ENCODE peak calls at places on chromosome 17, in four cellular contexts. One of them, this sample, is unnamed.

GRCh38 chr17:6507535-6507934 is 48.8 kb downstream of the PITPNM3 start:
- DNase-seq in stimulated activated CD8-positive, alpha-beta memory T cell treated with anti-CD3 and anti-CD28 coated beads, Interleukin-2, amount 100 ng/mL, for 48 hours: no peak
- DNase-seq in activated T-helper 9 cell treated with anti-CD3 and anti-CD28 coated beads, Interleukin-2, amount 50 U/mL, for 16 hours: no peak
- DNase-seq in endothelial cell: no peak
- DNase-seq in this sample: peak; percentile 69

GRCh38 chr17:77451271-77451893 is 310.6 kb downstream of the SEC14L1 start:
- DNase-seq in stimulated activated CD8-positive, alpha-beta memory T cell treated with anti-CD3 and anti-CD28 coated beads, Interleukin-2, amount 100 ng/mL, for 48 hours: peak; percentile 68
- DNase-seq in activated T-helper 9 cell treated with anti-CD3 and anti-CD28 coated beads, Interleukin-2, amount 50 U/mL, for 16 hours: peak; percentile 61
- DNase-seq in endothelial cell: peak; percentile 81
- DNase-seq in this sample: no peak

GRCh38 chr17:31838641-31839225 is 20.3 kb downstream of the COPRS start:
- DNase-seq in stimulated activated CD8-positive, alpha-beta memory T cell treated with anti-CD3 and anti-CD28 coated beads, Interleukin-2, amount 100 ng/mL, for 48 hours: no peak
- DNase-seq in activated T-helper 9 cell treated with anti-CD3 and anti-CD28 coated beads, Interleukin-2, amount 50 U/mL, for 16 hours: no peak
- DNase-seq in endothelial cell: no peak
- DNase-seq in this sample: no peak

GRCh38 chr17:73343168-73343634 is 31.4 kb upstream of the CDC42EP4 start:
- DNase-seq in stimulated activated CD8-positive, alpha-beta memory T cell treated with anti-CD3 and anti-CD28 coated beads, Interleukin-2, amount 100 ng/mL, for 48 hours: no peak
- DNase-seq in activated T-helper 9 cell treated with anti-CD3 and anti-CD28 coated beads, Interleukin-2, amount 50 U/mL, for 16 hours: no peak
- DNase-seq in endothelial cell: no peak
- DNase-seq in this sample: no peak

GRCh38 chr17:79035686-79036085 is 11.7 kb downstream of the C1QTNF1 start:
- DNase-seq in stimulated activated CD8-positive, alpha-beta memory T cell treated with anti-CD3 and anti-CD28 coated beads, Interleukin-2, amount 100 ng/mL, for 48 hours: no peak
- DNase-seq in activated T-helper 9 cell treated with anti-CD3 and anti-CD28 coated beads, Interleukin-2, amount 50 U/mL, for 16 hours: no peak
- DNase-seq in endothelial cell: no peak
- DNase-seq in this sample: no peak

GRCh38 chr17:38748329-38749221 is at the start of gene PCGF2:
- DNase-seq in stimulated activated CD8-positive, alpha-beta memory T cell treated with anti-CD3 and anti-CD28 coated beads, Interleukin-2, amount 100 ng/mL, for 48 hours: no peak
- DNase-seq in activated T-helper 9 cell treated with anti-CD3 and anti-CD28 coated beads, Interleukin-2, amount 50 U/mL, for 16 hours: no peak
- DNase-seq in endothelial cell: peak; percentile 86
- DNase-seq in this sample: no peak

GRCh38 chr17:58320163-58320558 is 8.4 kb downstream of the TSPOAP1 start:
- DNase-seq in stimulated activated CD8-positive, alpha-beta memory T cell treated with anti-CD3 and anti-CD28 coated beads, Interleukin-2, amount 100 ng/mL, for 48 hours: no peak
- DNase-seq in activated T-helper 9 cell treated with anti-CD3 and anti-CD28 coated beads, Interleukin-2, amount 50 U/mL, for 16 hours: no peak
- DNase-seq in endothelial cell: no peak
- DNase-seq in this sample: no peak

GRCh38 chr17:28963841-28964240 is 12.5 kb upstream of the PHF12 start:
- DNase-seq in stimulated activated CD8-positive, alpha-beta memory T cell treated with anti-CD3 and anti-CD28 coated beads, Interleukin-2, amount 100 ng/mL, for 48 hours: no peak
- DNase-seq in activated T-helper 9 cell treated with anti-CD3 and anti-CD28 coated beads, Interleukin-2, amount 50 U/mL, for 16 hours: no peak
- DNase-seq in endothelial cell: no peak
- DNase-seq in this sample: no peak

GRCh38 chr17:80754846-80755245 is 210.2 kb downstream of the RPTOR start:
- DNase-seq in stimulated activated CD8-positive, alpha-beta memory T cell treated with anti-CD3 and anti-CD28 coated beads, Interleukin-2, amount 100 ng/mL, for 48 hours: no peak
- DNase-seq in activated T-helper 9 cell treated with anti-CD3 and anti-CD28 coated beads, Interleukin-2, amount 50 U/mL, for 16 hours: no peak
- DNase-seq in endothelial cell: no peak
- DNase-seq in this sample: no peak

GRCh38 chr17:16973760-16974540 is 2.0 kb upstream of the TNFRSF13B start:
- DNase-seq in stimulated activated CD8-positive, alpha-beta memory T cell treated with anti-CD3 and anti-CD28 coated beads, Interleukin-2, amount 100 ng/mL, for 48 hours: no peak
- DNase-seq in activated T-helper 9 cell treated with anti-CD3 and anti-CD28 coated beads, Interleukin-2, amount 50 U/mL, for 16 hours: no peak
- DNase-seq in endothelial cell: no peak
- DNase-seq in this sample: no peak

GRCh38 chr17:564526-564925 is 150.1 kb downstream of the VPS53 start:
- DNase-seq in stimulated activated CD8-positive, alpha-beta memory T cell treated with anti-CD3 and anti-CD28 coated beads, Interleukin-2, amount 100 ng/mL, for 48 hours: no peak
- DNase-seq in activated T-helper 9 cell treated with anti-CD3 and anti-CD28 coated beads, Interleukin-2, amount 50 U/mL, for 16 hours: no peak
- DNase-seq in endothelial cell: no peak
- DNase-seq in this sample: no peak

GRCh38 chr17:56478836-56479447 is 114.6 kb upstream of the NOG start:
- DNase-seq in stimulated activated CD8-positive, alpha-beta memory T cell treated with anti-CD3 and anti-CD28 coated beads, Interleukin-2, amount 100 ng/mL, for 48 hours: no peak
- DNase-seq in activated T-helper 9 cell treated with anti-CD3 and anti-CD28 coated beads, Interleukin-2, amount 50 U/mL, for 16 hours: no peak
- DNase-seq in endothelial cell: peak; percentile 32
- DNase-seq in this sample: no peak

GRCh38 chr17:9409026-9409425 is 166.6 kb downstream of the STX8 start:
- DNase-seq in stimulated activated CD8-positive, alpha-beta memory T cell treated with anti-CD3 and anti-CD28 coated beads, Interleukin-2, amount 100 ng/mL, for 48 hours: no peak
- DNase-seq in activated T-helper 9 cell treated with anti-CD3 and anti-CD28 coated beads, Interleukin-2, amount 50 U/mL, for 16 hours: no peak
- DNase-seq in endothelial cell: no peak
- DNase-seq in this sample: peak; percentile 26

GRCh38 chr17:35537569-35538209 is at the start of gene SLFN12L:
- DNase-seq in stimulated activated CD8-positive, alpha-beta memory T cell treated with anti-CD3 and anti-CD28 coated beads, Interleukin-2, amount 100 ng/mL, for 48 hours: no peak
- DNase-seq in activated T-helper 9 cell treated with anti-CD3 and anti-CD28 coated beads, Interleukin-2, amount 50 U/mL, for 16 hours: no peak
- DNase-seq in endothelial cell: no peak
- DNase-seq in this sample: no peak

GRCh38 chr17:76968707-76969597 is 100.7 kb downstream of the MGAT5B start:
- DNase-seq in stimulated activated CD8-positive, alpha-beta memory T cell treated with anti-CD3 and anti-CD28 coated beads, Interleukin-2, amount 100 ng/mL, for 48 hours: peak; percentile 23
- DNase-seq in activated T-helper 9 cell treated with anti-CD3 and anti-CD28 coated beads, Interleukin-2, amount 50 U/mL, for 16 hours: peak; percentile 39
- DNase-seq in endothelial cell: peak; percentile 40
- DNase-seq in this sample: no peak

GRCh38 chr17:1752425-1752941 is 9.4 kb upstream of the SERPINF1 start:
- DNase-seq in stimulated activated CD8-positive, alpha-beta memory T cell treated with anti-CD3 and anti-CD28 coated beads, Interleukin-2, amount 100 ng/mL, for 48 hours: no peak
- DNase-seq in activated T-helper 9 cell treated with anti-CD3 and anti-CD28 coated beads, Interleukin-2, amount 50 U/mL, for 16 hours: no peak
- DNase-seq in endothelial cell: no peak
- DNase-seq in this sample: no peak

GRCh38 chr17:288802-289356 is 63.7 kb downstream of the RPH3AL start:
- DNase-seq in stimulated activated CD8-positive, alpha-beta memory T cell treated with anti-CD3 and anti-CD28 coated beads, Interleukin-2, amount 100 ng/mL, for 48 hours: no peak
- DNase-seq in activated T-helper 9 cell treated with anti-CD3 and anti-CD28 coated beads, Interleukin-2, amount 50 U/mL, for 16 hours: no peak
- DNase-seq in endothelial cell: no peak
- DNase-seq in this sample: no peak

GRCh38 chr17:7084058-7084457 is 4.0 kb upstream of the CLEC10A start:
- DNase-seq in stimulated activated CD8-positive, alpha-beta memory T cell treated with anti-CD3 and anti-CD28 coated beads, Interleukin-2, amount 100 ng/mL, for 48 hours: no peak
- DNase-seq in activated T-helper 9 cell treated with anti-CD3 and anti-CD28 coated beads, Interleukin-2, amount 50 U/mL, for 16 hours: no peak
- DNase-seq in endothelial cell: no peak
- DNase-seq in this sample: no peak

GRCh38 chr17:51260237-51260959 is at the start of gene UTP18:
- DNase-seq in stimulated activated CD8-positive, alpha-beta memory T cell treated with anti-CD3 and anti-CD28 coated beads, Interleukin-2, amount 100 ng/mL, for 48 hours: peak; percentile 96
- DNase-seq in activated T-helper 9 cell treated with anti-CD3 and anti-CD28 coated beads, Interleukin-2, amount 50 U/mL, for 16 hours: peak; percentile 95
- DNase-seq in endothelial cell: peak; percentile 95
- DNase-seq in this sample: peak; percentile 89

GRCh38 chr17:49203796-49204195 is 6.6 kb downstream of the GNGT2 start:
- DNase-seq in stimulated activated CD8-positive, alpha-beta memory T cell treated with anti-CD3 and anti-CD28 coated beads, Interleukin-2, amount 100 ng/mL, for 48 hours: no peak
- DNase-seq in activated T-helper 9 cell treated with anti-CD3 and anti-CD28 coated beads, Interleukin-2, amount 50 U/mL, for 16 hours: no peak
- DNase-seq in endothelial cell: no peak
- DNase-seq in this sample: no peak

GRCh38 chr17:32249475-32249874 is 16.2 kb upstream of the RHBDL3 start:
- DNase-seq in stimulated activated CD8-positive, alpha-beta memory T cell treated with anti-CD3 and anti-CD28 coated beads, Interleukin-2, amount 100 ng/mL, for 48 hours: no peak
- DNase-seq in activated T-helper 9 cell treated with anti-CD3 and anti-CD28 coated beads, Interleukin-2, amount 50 U/mL, for 16 hours: no peak
- DNase-seq in endothelial cell: no peak
- DNase-seq in this sample: no peak

GRCh38 chr17:27783951-27784350 is 16.4 kb downstream of the NOS2 start:
- DNase-seq in stimulated activated CD8-positive, alpha-beta memory T cell treated with anti-CD3 and anti-CD28 coated beads, Interleukin-2, amount 100 ng/mL, for 48 hours: no peak
- DNase-seq in activated T-helper 9 cell treated with anti-CD3 and anti-CD28 coated beads, Interleukin-2, amount 50 U/mL, for 16 hours: no peak
- DNase-seq in endothelial cell: no peak
- DNase-seq in this sample: no peak

GRCh38 chr17:43578699-43579569 is 32.8 kb upstream of the ETV4 start:
- DNase-seq in stimulated activated CD8-positive, alpha-beta memory T cell treated with anti-CD3 and anti-CD28 coated beads, Interleukin-2, amount 100 ng/mL, for 48 hours: no peak
- DNase-seq in activated T-helper 9 cell treated with anti-CD3 and anti-CD28 coated beads, Interleukin-2, amount 50 U/mL, for 16 hours: peak; percentile 1
- DNase-seq in endothelial cell: peak; percentile 22
- DNase-seq in this sample: no peak

GRCh38 chr17:27531469-27531948 is 75.3 kb downstream of the KSR1 start:
- DNase-seq in stimulated activated CD8-positive, alpha-beta memory T cell treated with anti-CD3 and anti-CD28 coated beads, Interleukin-2, amount 100 ng/mL, for 48 hours: no peak
- DNase-seq in activated T-helper 9 cell treated with anti-CD3 and anti-CD28 coated beads, Interleukin-2, amount 50 U/mL, for 16 hours: no peak
- DNase-seq in endothelial cell: no peak
- DNase-seq in this sample: no peak

GRCh38 chr17:29760279-29760721 is 137.6 kb upstream of the CORO6 start:
- DNase-seq in stimulated activated CD8-positive, alpha-beta memory T cell treated with anti-CD3 and anti-CD28 coated beads, Interleukin-2, amount 100 ng/mL, for 48 hours: peak; percentile 22
- DNase-seq in activated T-helper 9 cell treated with anti-CD3 and anti-CD28 coated beads, Interleukin-2, amount 50 U/mL, for 16 hours: peak; percentile 40
- DNase-seq in endothelial cell: no peak
- DNase-seq in this sample: no peak

This sample was measured in epithelial cell of prostate.